ENCODE peak calls at places on chromosomes 11 and 22, in six cellular contexts. G, H, I, A, L and Y are unnamed samples.

GRCh38 chr22:42452456-42452855 is 20.3 kb upstream of the NFAM1 start:
- DNase-seq in G (no peak), H (no peak), I (no peak), A (no peak), L (no peak), Y (no peak)

GRCh38 chr11:35649984-35650383 is 12.6 kb upstream of the TRIM44 start:
- DNase-seq in G (no peak), H (peak), I (no peak), A (no peak), L (peak), Y (no peak)

GRCh38 chr11:67120881-67121710 is 2.0 kb downstream of the KDM2A start:
- DNase-seq in G (no peak), H (peak), I (no peak), A (peak), L (peak), Y (no peak)

GRCh38 chr11:95524328-95525036 is 265.1 kb downstream of the FAM76B start:
- DNase-seq in G (no peak), H (no peak), I (no peak), A (no peak), L (no peak), Y (no peak)

GRCh38 chr11:76524461-76524860 is 79.6 kb downstream of the EMSY start:
- DNase-seq in G (no peak), H (peak), I (no peak), A (no peak), L (peak), Y (no peak)

GRCh38 chr22:31829505-31829904 is 75.7 kb downstream of the DEPDC5 start:
- DNase-seq in G (no peak), H (peak), I (no peak), A (no peak), L (peak), Y (no peak)

GRCh38 chr22:35601743-35602633 is 15.1 kb downstream of the MB start:
- DNase-seq in G (no peak), H (peak), I (no peak), A (no peak), L (peak), Y (no peak)

GRCh38 chr11:118264568-118265470 is 722 bp upstream of the MPZL2 start:
- DNase-seq in G (no peak), H (no peak), I (no peak), A (no peak), L (no peak), Y (no peak)

GRCh38 chr11:111349191-111349695 is 29.8 kb downstream of the POU2AF1 start:
- DNase-seq in G (no peak), H (no peak), I (no peak), A (no peak), L (no peak), Y (no peak)

GRCh38 chr11:61572913-61573312 is 8.0 kb downstream of the SYT7 start:
- DNase-seq in G (no peak), H (no peak), I (no peak), A (no peak), L (no peak), Y (no peak)

GRCh38 chr22:24772493-24773220 is 1.9 kb downstream of the PIWIL3 start:
- DNase-seq in G (no peak), H (peak), I (no peak), A (no peak), L (peak), Y (peak)

GRCh38 chr11:124179311-124179710 is 3.8 kb upstream of the OR10D3 start:
- DNase-seq in G (no peak), H (peak), I (no peak), A (no peak), L (no peak), Y (no peak)

GRCh38 chr11:17924713-17925112 is 88.1 kb downstream of the SERGEF start:
- DNase-seq in G (no peak), H (no peak), I (no peak), A (no peak), L (no peak), Y (no peak)

GRCh38 chr11:111882202-111882601 is 2.9 kb downstream of the CFAP68 start:
- DNase-seq in G (no peak), H (no peak), I (no peak), A (no peak), L (no peak), Y (no peak)

GRCh38 chr22:31631381-31631780 is 30.6 kb downstream of the PISD start:
- DNase-seq in G (no peak), H (no peak), I (no peak), A (no peak), L (no peak), Y (no peak)

GRCh38 chr11:118572075-118572913 is at the start of gene ARCN1:
- DNase-seq in G (peak), H (peak), I (peak), A (peak), L (peak), Y (peak)

GRCh38 chr11:450809-451451 is 851 bp downstream of the PTDSS2 start:
- DNase-seq in G (no peak), H (peak), I (no peak), A (no peak), L (peak), Y (no peak)

GRCh38 chr11:108199446-108200321 is 22.8 kb downstream of the NPAT start:
- DNase-seq in G (no peak), H (peak), I (no peak), A (no peak), L (peak), Y (no peak)

GRCh38 chr11:78076733-78077403 is 2.8 kb downstream of the NDUFC2 start:
- DNase-seq in G (no peak), H (no peak), I (no peak), A (no peak), L (no peak), Y (peak)

GRCh38 chr11:123525511-123525918 is 95.4 kb downstream of the GRAMD1B start:
- DNase-seq in G (no peak), H (no peak), I (no peak), A (no peak), L (no peak), Y (no peak)